ENCODE peak calls at places on chromosomes 3 and 15, in seven cellular contexts. One of them, this sample, is unnamed.

GRCh38 chr15:39579487-39580116 is 1.3 kb upstream of the THBS1 start:
- DNase-seq in heart left ventricle: peak; percentile 88
- DNase-seq in dorsolateral prefrontal cortex: peak; percentile 54
- DNase-seq in endothelial cell of umbilical vein: peak; percentile 95
- DNase-seq in body of pancreas: peak; percentile 62
- DNase-seq in ovary: peak; percentile 64
- DNase-seq in AG04450: peak; percentile 96
- DNase-seq in this sample: peak; percentile 91

GRCh38 chr3:123157598-123158287 is 44.0 kb upstream of the SEC22A start:
- DNase-seq in heart left ventricle: no peak
- DNase-seq in dorsolateral prefrontal cortex: no peak
- DNase-seq in endothelial cell of umbilical vein: peak; percentile 3
- DNase-seq in body of pancreas: peak; percentile 67
- DNase-seq in ovary: no peak
- DNase-seq in AG04450: no peak
- DNase-seq in this sample: no peak

GRCh38 chr3:155093261-155093660 is 13.1 kb downstream of the MME start:
- DNase-seq in heart left ventricle: no peak
- DNase-seq in dorsolateral prefrontal cortex: no peak
- DNase-seq in endothelial cell of umbilical vein: no peak
- DNase-seq in body of pancreas: peak; percentile 49
- DNase-seq in ovary: no peak
- DNase-seq in AG04450: no peak
- DNase-seq in this sample: no peak

GRCh38 chr15:57647791-57648130 is 56.1 kb downstream of the MYZAP start:
- DNase-seq in heart left ventricle: peak; percentile 62
- DNase-seq in dorsolateral prefrontal cortex: no peak
- DNase-seq in endothelial cell of umbilical vein: peak; percentile 51
- DNase-seq in body of pancreas: peak; percentile 59
- DNase-seq in ovary: peak; percentile 30
- DNase-seq in AG04450: no peak
- DNase-seq in this sample: peak; percentile 32

GRCh38 chr3:17238029-17238428 is 353.3 kb downstream of the PLCL2 start:
- DNase-seq in heart left ventricle: no peak
- DNase-seq in dorsolateral prefrontal cortex: no peak
- DNase-seq in endothelial cell of umbilical vein: no peak
- DNase-seq in body of pancreas: no peak
- DNase-seq in ovary: no peak
- DNase-seq in AG04450: no peak
- DNase-seq in this sample: no peak

GRCh38 chr3:62798000-62798399 is 77.2 kb downstream of the CADPS start:
- DNase-seq in heart left ventricle: no peak
- DNase-seq in dorsolateral prefrontal cortex: no peak
- DNase-seq in endothelial cell of umbilical vein: no peak
- DNase-seq in body of pancreas: no peak
- DNase-seq in ovary: no peak
- DNase-seq in AG04450: no peak
- DNase-seq in this sample: no peak

GRCh38 chr15:62603757-62604156 is 438.7 kb upstream of the C2CD4B start:
- DNase-seq in heart left ventricle: no peak
- DNase-seq in dorsolateral prefrontal cortex: no peak
- DNase-seq in endothelial cell of umbilical vein: no peak
- DNase-seq in body of pancreas: no peak
- DNase-seq in ovary: no peak
- DNase-seq in AG04450: no peak
- DNase-seq in this sample: peak; percentile 93

GRCh38 chr15:89358755-89359439 is 24.3 kb upstream of the POLG start:
- DNase-seq in heart left ventricle: peak; percentile 61
- DNase-seq in dorsolateral prefrontal cortex: peak; percentile 87
- DNase-seq in endothelial cell of umbilical vein: peak; percentile 88
- DNase-seq in body of pancreas: peak; percentile 75
- DNase-seq in ovary: peak; percentile 53
- DNase-seq in AG04450: peak; percentile 34
- DNase-seq in this sample: peak; percentile 49

GRCh38 chr3:54134713-54135112 is 12.4 kb downstream of the CACNA2D3 start:
- DNase-seq in heart left ventricle: no peak
- DNase-seq in dorsolateral prefrontal cortex: no peak
- DNase-seq in endothelial cell of umbilical vein: no peak
- DNase-seq in body of pancreas: no peak
- DNase-seq in ovary: no peak
- DNase-seq in AG04450: no peak
- DNase-seq in this sample: no peak

GRCh38 chr3:8869613-8870012 is 93.7 kb downstream of the RAD18 start:
- DNase-seq in heart left ventricle: no peak
- DNase-seq in dorsolateral prefrontal cortex: no peak
- DNase-seq in endothelial cell of umbilical vein: peak; percentile 71
- DNase-seq in body of pancreas: no peak
- DNase-seq in ovary: no peak
- DNase-seq in AG04450: peak; percentile 95
- DNase-seq in this sample: peak; percentile 100

GRCh38 chr3:53795176-53795575 is 51.0 kb downstream of the CHDH start:
- DNase-seq in heart left ventricle: no peak
- DNase-seq in dorsolateral prefrontal cortex: no peak
- DNase-seq in endothelial cell of umbilical vein: no peak
- DNase-seq in body of pancreas: no peak
- DNase-seq in ovary: no peak
- DNase-seq in AG04450: no peak
- DNase-seq in this sample: peak; percentile 93

GRCh38 chr3:172726370-172726769 is 15.5 kb upstream of the NCEH1 start:
- DNase-seq in heart left ventricle: no peak
- DNase-seq in dorsolateral prefrontal cortex: no peak
- DNase-seq in endothelial cell of umbilical vein: no peak
- DNase-seq in body of pancreas: no peak
- DNase-seq in ovary: no peak
- DNase-seq in AG04450: no peak
- DNase-seq in this sample: no peak

GRCh38 chr3:40432793-40433192 is 24.3 kb upstream of the RPL14 start:
- DNase-seq in heart left ventricle: no peak
- DNase-seq in dorsolateral prefrontal cortex: no peak
- DNase-seq in endothelial cell of umbilical vein: no peak
- DNase-seq in body of pancreas: no peak
- DNase-seq in ovary: no peak
- DNase-seq in AG04450: no peak
- DNase-seq in this sample: peak; percentile 42

GRCh38 chr3:55481067-55481917 is 5.8 kb downstream of the WNT5A start:
- DNase-seq in heart left ventricle: no peak
- DNase-seq in dorsolateral prefrontal cortex: no peak
- DNase-seq in endothelial cell of umbilical vein: no peak
- DNase-seq in body of pancreas: no peak
- DNase-seq in ovary: peak; percentile 45
- DNase-seq in AG04450: no peak
- DNase-seq in this sample: no peak

GRCh38 chr15:58551084-58551763 is 119.4 kb downstream of the LIPC start:
- DNase-seq in heart left ventricle: no peak
- DNase-seq in dorsolateral prefrontal cortex: no peak
- DNase-seq in endothelial cell of umbilical vein: no peak
- DNase-seq in body of pancreas: no peak
- DNase-seq in ovary: no peak
- DNase-seq in AG04450: no peak
- DNase-seq in this sample: no peak

GRCh38 chr3:127735767-127736693 is 63.3 kb downstream of the ABTB1 start:
- DNase-seq in heart left ventricle: peak; percentile 42
- DNase-seq in dorsolateral prefrontal cortex: no peak
- DNase-seq in endothelial cell of umbilical vein: peak; percentile 59
- DNase-seq in body of pancreas: peak; percentile 59
- DNase-seq in ovary: peak; percentile 26
- DNase-seq in AG04450: peak; percentile 44
- DNase-seq in this sample: peak; percentile 65

GRCh38 chr3:133038089-133038730 is at the start of gene TMEM108:
- DNase-seq in heart left ventricle: peak; percentile 81
- DNase-seq in dorsolateral prefrontal cortex: peak; percentile 98
- DNase-seq in endothelial cell of umbilical vein: peak; percentile 77
- DNase-seq in body of pancreas: peak; percentile 75
- DNase-seq in ovary: peak; percentile 9
- DNase-seq in AG04450: peak; percentile 30
- DNase-seq in this sample: peak; percentile 20

GRCh38 chr3:177452487-177452886 is 255.2 kb upstream of the TBL1XR1 start:
- DNase-seq in heart left ventricle: no peak
- DNase-seq in dorsolateral prefrontal cortex: no peak
- DNase-seq in endothelial cell of umbilical vein: peak; percentile 75
- DNase-seq in body of pancreas: no peak
- DNase-seq in ovary: no peak
- DNase-seq in AG04450: peak; percentile 67
- DNase-seq in this sample: peak; percentile 99

DNA sequence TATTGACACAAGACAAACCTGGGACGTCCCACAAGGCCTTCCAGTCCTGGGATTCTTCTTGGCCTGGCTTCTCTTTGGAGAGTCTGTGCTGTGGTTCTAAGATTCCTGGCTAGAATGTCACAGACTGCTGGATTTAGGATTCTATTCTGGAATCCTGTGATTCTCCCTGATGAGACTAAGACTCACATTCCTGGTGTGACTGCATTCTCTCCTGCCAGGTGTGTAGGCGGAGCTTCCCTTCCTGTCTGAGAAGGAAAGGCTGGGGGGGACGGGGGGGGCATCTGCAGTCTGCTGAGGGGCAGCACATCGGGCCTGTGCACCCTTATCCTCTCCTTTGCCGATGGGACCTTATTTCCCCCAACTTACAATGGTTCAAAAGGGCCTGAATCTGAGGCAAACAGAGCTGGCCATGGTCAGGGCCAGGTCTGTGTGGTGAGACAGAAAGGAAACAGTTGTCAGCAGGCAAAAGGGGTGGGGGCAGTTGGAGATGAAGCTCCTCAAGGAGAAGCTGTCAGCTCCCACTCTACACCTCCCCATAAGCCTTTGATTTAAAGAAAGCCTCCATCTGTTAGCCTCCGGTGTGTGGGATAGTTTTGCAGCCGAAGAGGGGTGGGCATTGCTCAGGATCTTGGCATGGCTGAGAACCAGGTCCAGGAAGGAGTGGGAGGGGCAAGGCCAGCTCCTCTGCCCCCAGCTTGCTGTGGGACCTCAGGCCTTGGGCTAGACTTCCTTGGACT is 30.9 kb downstream of the VIPR1 start:
- DNase-seq in heart left ventricle: no peak
- DNase-seq in dorsolateral prefrontal cortex: no peak
- DNase-seq in endothelial cell of umbilical vein: no peak
- DNase-seq in body of pancreas: no peak
- DNase-seq in ovary: no peak
- DNase-seq in AG04450: no peak
- DNase-seq in this sample: peak; percentile 36
- H3K4me3 ChIP-seq in heart left ventricle: no peak overlapping the region
- H3K4me3 ChIP-seq in dorsolateral prefrontal cortex: no peak overlapping the region
- H3K4me3 ChIP-seq in endothelial cell of umbilical vein: no peak overlapping the region
- H3K4me3 ChIP-seq in body of pancreas: no peak overlapping the region
- H3K4me3 ChIP-seq in ovary: no peak overlapping the region
- H3K4me3 ChIP-seq in AG04450: no peak overlapping the region
- H3K4me3 ChIP-seq in this sample: no peak overlapping the region

GRCh38 chr3:140821493-140821892 is 120.1 kb upstream of the SLC25A36 start:
- DNase-seq in heart left ventricle: no peak
- DNase-seq in dorsolateral prefrontal cortex: no peak
- DNase-seq in endothelial cell of umbilical vein: no peak
- DNase-seq in body of pancreas: no peak
- DNase-seq in ovary: no peak
- DNase-seq in AG04450: no peak
- DNase-seq in this sample: no peak

GRCh38 chr3:140822381-140823047 is 119.1 kb upstream of the SLC25A36 start:
- DNase-seq in heart left ventricle: no peak
- DNase-seq in dorsolateral prefrontal cortex: no peak
- DNase-seq in endothelial cell of umbilical vein: no peak
- DNase-seq in body of pancreas: no peak
- DNase-seq in ovary: no peak
- DNase-seq in AG04450: no peak
- DNase-seq in this sample: no peak

GRCh38 chr3:140816372-140816771 is 125.3 kb upstream of the SLC25A36 start:
- DNase-seq in heart left ventricle: no peak
- DNase-seq in dorsolateral prefrontal cortex: no peak
- DNase-seq in endothelial cell of umbilical vein: no peak
- DNase-seq in body of pancreas: no peak
- DNase-seq in ovary: no peak
- DNase-seq in AG04450: no peak
- DNase-seq in this sample: no peak

GRCh38 chr3:140816804-140817203 is 124.8 kb upstream of the SLC25A36 start:
- DNase-seq in heart left ventricle: no peak
- DNase-seq in dorsolateral prefrontal cortex: no peak
- DNase-seq in endothelial cell of umbilical vein: no peak
- DNase-seq in body of pancreas: no peak
- DNase-seq in ovary: no peak
- DNase-seq in AG04450: no peak
- DNase-seq in this sample: no peak
- TF ChIP-seq CTCF in heart left ventricle: no peak
- TF ChIP-seq CTCF in dorsolateral prefrontal cortex: no peak
- TF ChIP-seq CTCF in endothelial cell of umbilical vein: no peak
- TF ChIP-seq CTCF in body of pancreas: no peak
- TF ChIP-seq CTCF in ovary: no peak
- TF ChIP-seq CTCF in AG04450: no peak
- TF ChIP-seq CTCF in this sample: no peak

DNA sequence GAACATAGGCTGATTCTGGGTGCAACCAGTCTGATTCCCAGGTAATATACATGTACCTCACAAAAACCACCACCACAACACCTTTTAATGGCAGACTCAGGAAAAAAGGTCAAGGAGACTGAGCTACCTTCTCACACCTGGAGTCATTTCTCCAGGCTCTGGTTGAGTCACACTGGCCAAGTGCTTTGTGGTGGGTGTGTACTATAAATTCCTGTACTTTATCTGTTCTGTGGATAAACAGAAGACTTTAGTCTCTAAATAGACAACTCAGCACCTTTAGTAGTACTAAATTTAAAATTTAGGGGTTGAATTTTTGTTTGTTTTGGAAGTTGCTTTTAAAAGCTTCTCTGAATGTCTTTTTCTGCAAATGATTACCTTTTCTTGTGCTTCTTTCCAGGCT is 46.7 kb downstream of the TOP2B start:
- DNase-seq in heart left ventricle: no peak
- DNase-seq in dorsolateral prefrontal cortex: no peak
- DNase-seq in endothelial cell of umbilical vein: no peak
- DNase-seq in body of pancreas: no peak
- DNase-seq in ovary: no peak
- DNase-seq in AG04450: no peak
- DNase-seq in this sample: peak; percentile 47
- H3K27me3 ChIP-seq in heart left ventricle: no peaks in the 10 kb centered on the region
- H3K27me3 ChIP-seq in dorsolateral prefrontal cortex: no peaks in the 10 kb centered on the region
- H3K27me3 ChIP-seq in endothelial cell of umbilical vein: no peaks in the 10 kb centered on the region
- H3K27me3 ChIP-seq in body of pancreas: no peaks in the 10 kb centered on the region
- H3K27me3 ChIP-seq in ovary: no peaks in the 10 kb centered on the region
- H3K27me3 ChIP-seq in AG04450: no peaks in the 10 kb centered on the region
- H3K27me3 ChIP-seq in this sample: no peaks in the 10 kb centered on the region

GRCh38 chr15:95286911-95287769 is 1043.4 kb upstream of the NR2F2 start:
- DNase-seq in heart left ventricle: no peak
- DNase-seq in dorsolateral prefrontal cortex: no peak
- DNase-seq in endothelial cell of umbilical vein: peak; percentile 31
- DNase-seq in body of pancreas: no peak
- DNase-seq in ovary: peak; percentile 34
- DNase-seq in AG04450: no peak
- DNase-seq in this sample: no peak

GRCh38 chr15:95281470-95281869 is 1049.0 kb upstream of the NR2F2 start:
- DNase-seq in heart left ventricle: no peak
- DNase-seq in dorsolateral prefrontal cortex: no peak
- DNase-seq in endothelial cell of umbilical vein: no peak
- DNase-seq in body of pancreas: no peak
- DNase-seq in ovary: no peak
- DNase-seq in AG04450: no peak
- DNase-seq in this sample: no peak

GRCh38 chr15:95286316-95286880 is 1044.1 kb upstream of the NR2F2 start:
- DNase-seq in heart left ventricle: no peak
- DNase-seq in dorsolateral prefrontal cortex: no peak
- DNase-seq in endothelial cell of umbilical vein: peak; percentile 38
- DNase-seq in body of pancreas: no peak
- DNase-seq in ovary: peak; percentile 57
- DNase-seq in AG04450: no peak
- DNase-seq in this sample: no peak

GRCh38 chr15:95284933-95285401 is 1045.5 kb upstream of the NR2F2 start:
- DNase-seq in heart left ventricle: no peak
- DNase-seq in dorsolateral prefrontal cortex: no peak
- DNase-seq in endothelial cell of umbilical vein: peak; percentile 88
- DNase-seq in body of pancreas: no peak
- DNase-seq in ovary: peak; percentile 29
- DNase-seq in AG04450: no peak
- DNase-seq in this sample: no peak

GRCh38 chr15:95284487-95284886 is 1046.0 kb upstream of the NR2F2 start:
- DNase-seq in heart left ventricle: no peak
- DNase-seq in dorsolateral prefrontal cortex: no peak
- DNase-seq in endothelial cell of umbilical vein: no peak
- DNase-seq in body of pancreas: no peak
- DNase-seq in ovary: no peak
- DNase-seq in AG04450: no peak
- DNase-seq in this sample: no peak
- H3K4me3 ChIP-seq in heart left ventricle: no peak overlapping the region
- H3K4me3 ChIP-seq in dorsolateral prefrontal cortex: no peak overlapping the region
- H3K4me3 ChIP-seq in endothelial cell of umbilical vein: no peak overlapping the region
- H3K4me3 ChIP-seq in body of pancreas: no peak overlapping the region
- H3K4me3 ChIP-seq in ovary: no peak overlapping the region
- H3K4me3 ChIP-seq in AG04450: no peak overlapping the region
- H3K4me3 ChIP-seq in this sample: no peak overlapping the region